ENCODE peak calls at places on chromosomes 6 and 20, in five cellular contexts. P is body of pancreas; I is CD8-positive, alpha-beta T cell; Q is ovary; M is esophagus squamous epithelium. K is an unnamed sample.

GRCh38 chr6:169200931-169201514 is 52.6 kb downstream of the THBS2 start:
- DNase-seq in P (no peak), I (no peak), Q (no peak), M (no peak), K (no peak)

GRCh38 chr6:293185-294174 is 1.2 kb downstream of the DUSP22 start:
- DNase-seq in P (peak; percentile 42), I (peak; percentile 32), Q (no peak), M (no peak), K (no peak)

GRCh38 chr6:36118550-36119107 is 11.7 kb upstream of the MAPK13 start:
- DNase-seq in P (no peak), I (peak; percentile 78), Q (no peak), M (no peak), K (no peak)

GRCh38 chr6:99522531-99522930 is 7.3 kb upstream of the USP45 start:
- DNase-seq in P (no peak), I (no peak), Q (no peak), M (no peak), K (no peak)

GRCh38 chr20:25083141-25083772 is 1.3 kb upstream of the VSX1 start:
- DNase-seq in P (no peak), I (no peak), Q (no peak), M (no peak), K (no peak)

GRCh38 chr6:27678449-27678848 is 205.5 kb upstream of the ZNF184 start:
- DNase-seq in P (no peak), I (no peak), Q (no peak), M (no peak), K (no peak)

GRCh38 chr20:33668087-33668790 is 1.5 kb downstream of the ACTL10 start:
- DNase-seq in P (peak; percentile 86), I (peak; percentile 76), Q (peak; percentile 18), M (no peak), K (peak; percentile 36)

GRCh38 chr20:41538810-41539596 is 79.2 kb downstream of the CHD6 start:
- DNase-seq in P (no peak), I (no peak), Q (no peak), M (no peak), K (no peak)

GRCh38 chr6:129491436-129491835 is 218.5 kb downstream of the ARHGAP18 start:
- DNase-seq in P (no peak), I (no peak), Q (no peak), M (no peak), K (no peak)

GRCh38 chr20:17738154-17738553 is 38.4 kb downstream of the BANF2 start:
- DNase-seq in P (no peak), I (no peak), Q (no peak), M (no peak), K (no peak)

GRCh38 chr6:16003197-16003491 is 125.7 kb upstream of the MYLIP start:
- DNase-seq in P (no peak), I (no peak), Q (no peak), M (no peak), K (no peak)

GRCh38 chr20:37651932-37652331 is 41.9 kb upstream of the CTNNBL1 start:
- DNase-seq in P (peak; percentile 38), I (no peak), Q (no peak), M (no peak), K (peak; percentile 53)

GRCh38 chr6:150899231-150899630 is 33.7 kb downstream of the MTHFD1L start:
- DNase-seq in P (no peak), I (no peak), Q (no peak), M (no peak), K (no peak)

GRCh38 chr6:55758156-55758942 is 117.0 kb downstream of the BMP5 start:
- DNase-seq in P (no peak), I (no peak), Q (no peak), M (no peak), K (no peak)

GRCh38 chr6:170443151-170443662 is 109.9 kb downstream of the PSMB1 start:
- DNase-seq in P (no peak), I (no peak), Q (no peak), M (no peak), K (no peak)

GRCh38 chr20:25042531-25043498 is 15.1 kb downstream of the ACSS1 start:
- DNase-seq in P (no peak), I (peak; percentile 51), Q (no peak), M (peak; percentile 62), K (peak; percentile 92)

GRCh38 chr20:20780127-20780822 is 67.8 kb upstream of the RALGAPA2 start:
- DNase-seq in P (peak; percentile 57), I (peak; percentile 12), Q (peak; percentile 62), M (no peak), K (peak; percentile 88)

GRCh38 chr20:44429017-44429339 is 46.7 kb upstream of the TTPAL start:
- DNase-seq in P (no peak), I (no peak), Q (no peak), M (no peak), K (no peak)

GRCh38 chr6:150293423-150294280 is 75.2 kb upstream of the IYD start:
- DNase-seq in P (no peak), I (no peak), Q (no peak), M (no peak), K (no peak)

GRCh38 chr6:141388666-141389065 is 744.1 kb upstream of the GJE1 start:
- DNase-seq in P (no peak), I (no peak), Q (no peak), M (no peak), K (no peak)

GRCh38 chr20:11117808-11118528 is 444.2 kb upstream of the JAG1 start:
- DNase-seq in P (no peak), I (no peak), Q (no peak), M (no peak), K (no peak)

GRCh38 chr6:159984268-159984786 is 15.4 kb downstream of the IGF2R start:
- DNase-seq in P (no peak), I (no peak), Q (no peak), M (no peak), K (no peak)

GRCh38 chr20:50283922-50284810 is 93.5 kb downstream of the CEBPB start:
- DNase-seq in P (peak; percentile 69), I (no peak), Q (no peak), M (no peak), K (peak; percentile 94)

GRCh38 chr6:28941681-28942448 is 18.1 kb upstream of the TRIM27 start:
- DNase-seq in P (no peak), I (no peak), Q (no peak), M (no peak), K (no peak)

GRCh38 chr6:14088600-14089168 is 28.9 kb upstream of the CD83 start:
- DNase-seq in P (no peak), I (no peak), Q (no peak), M (no peak), K (no peak)

GRCh38 chr20:56801991-56802740 is 173.1 kb downstream of the TFAP2C start:
- DNase-seq in P (no peak), I (no peak), Q (no peak), M (no peak), K (no peak)

GRCh38 chr6:169571123-169571962 is 130.5 kb downstream of the WDR27 start:
- DNase-seq in P (no peak), I (no peak), Q (no peak), M (no peak), K (no peak)

GRCh38 chr6:170114956-170115855 is 175.7 kb downstream of the DLL1 start:
- DNase-seq in P (peak; percentile 22), I (no peak), Q (peak; percentile 85), M (no peak), K (peak; percentile 35)

GRCh38 chr6:156379946-156380707 is 397.1 kb upstream of the ARID1B start:
- DNase-seq in P (no peak), I (no peak), Q (no peak), M (no peak), K (no peak)

GRCh38 chr6:16106991-16107787 is 21.7 kb upstream of the MYLIP start:
- DNase-seq in P (no peak), I (no peak), Q (no peak), M (no peak), K (no peak)

GRCh38 chr6:162177733-162178132 is 549.8 kb downstream of the PRKN start:
- DNase-seq in P (no peak), I (no peak), Q (no peak), M (no peak), K (no peak)

GRCh38 chr20:61449916-61450315 is 197.9 kb downstream of the CDH4 start:
- DNase-seq in P (no peak), I (no peak), Q (no peak), M (no peak), K (no peak)
- H3K4me3 ChIP-seq in P (no peak overlapping the region), I (no peak overlapping the region), Q (no peak overlapping the region), M (no peak overlapping the region), K (no peak overlapping the region)

DNA sequence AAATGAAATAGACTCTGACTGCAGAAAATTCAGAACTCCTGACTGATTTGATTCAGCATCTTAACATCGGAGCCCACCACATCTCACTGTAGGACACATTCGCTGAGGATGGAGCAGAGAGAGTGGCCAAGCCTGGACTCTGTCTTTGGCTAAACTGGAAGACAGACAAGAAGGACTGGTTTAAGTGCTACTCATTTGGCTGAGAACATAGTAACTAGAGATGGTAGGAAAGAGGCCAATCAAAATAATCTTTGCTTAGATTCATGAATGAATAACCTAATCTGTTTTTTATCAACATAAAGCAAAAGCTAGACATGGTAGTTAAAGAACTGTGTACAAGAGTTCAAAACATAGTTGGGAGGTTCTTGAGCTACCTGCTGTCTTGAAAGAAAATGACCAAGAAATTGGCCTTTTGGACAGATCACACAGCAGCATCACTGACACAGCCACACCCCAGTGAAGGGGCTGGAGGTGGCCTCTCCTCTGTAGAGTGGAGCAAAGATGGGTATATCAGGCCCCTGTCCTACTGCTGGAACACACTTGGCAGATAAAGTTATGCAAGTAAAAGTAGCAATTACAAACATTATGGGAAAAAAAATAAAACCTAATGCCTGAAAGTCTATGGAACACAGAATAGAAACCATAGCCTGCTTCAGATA is 87.1 kb upstream of the NT5E start:
- DNase-seq in P (no peak), I (no peak), Q (no peak), M (no peak), K (no peak)
- H3K27ac ChIP-seq in P (no peak overlapping the region), I (no peak overlapping the region), Q (no peak overlapping the region), M (no peak overlapping the region), K (no peak overlapping the region)

DNA sequence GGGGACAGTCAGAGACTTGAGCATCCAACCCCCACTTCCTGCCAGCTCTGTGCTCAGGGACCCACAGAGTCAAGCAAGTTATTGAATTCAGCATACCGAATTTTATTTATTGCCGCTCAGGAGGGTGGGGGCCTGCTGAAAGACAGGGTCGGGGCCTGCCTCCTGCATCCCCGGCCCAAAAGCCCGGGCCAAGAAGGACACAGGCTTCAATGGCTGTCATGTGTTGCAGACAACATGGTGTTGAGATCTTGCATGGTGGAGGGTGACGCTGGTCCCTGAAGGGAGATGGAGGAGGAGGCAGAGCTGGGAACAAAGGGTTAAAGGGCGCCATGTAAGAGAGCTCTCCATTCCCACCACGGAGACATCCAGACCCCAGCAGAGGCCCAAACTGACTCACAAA is 698 bp downstream of the SFTA2 start:
- DNase-seq in P (no peak), I (no peak), Q (no peak), M (no peak), K (no peak)
- H3K4me3 ChIP-seq in P (no peak overlapping the region), I (no peak overlapping the region), Q (no peak overlapping the region), M (no peak overlapping the region), K (peak overlapping the region; percentile 44)

GRCh38 chr6:1407499-1407990 is 18.2 kb downstream of the FOXF2 start:
- DNase-seq in P (no peak), I (no peak), Q (no peak), M (no peak), K (no peak)

GRCh38 chr6:1405221-1405620 is 15.8 kb downstream of the FOXF2 start:
- DNase-seq in P (no peak), I (no peak), Q (no peak), M (no peak), K (no peak)

GRCh38 chr6:1404713-1405098 is 15.3 kb downstream of the FOXF2 start:
- DNase-seq in P (no peak), I (no peak), Q (no peak), M (no peak), K (no peak)

GRCh38 chr6:1404066-1404712 is 14.8 kb downstream of the FOXF2 start:
- DNase-seq in P (no peak), I (no peak), Q (no peak), M (no peak), K (no peak)

GRCh38 chr6:1406306-1407058 is 17.1 kb downstream of the FOXF2 start:
- DNase-seq in P (no peak), I (no peak), Q (no peak), M (no peak), K (no peak)
- H3K27ac ChIP-seq in P (no peak overlapping the region), I (no peak overlapping the region), Q (no peak overlapping the region), M (peak overlapping the region; percentile 67), K (peak overlapping the region; percentile 44)